ENCODE peak calls at places on chromosome 13, in seven cellular contexts. D, X, H, K, Z, R and L are unnamed samples.

GRCh38 chr13:61900033-61900432 is 484.4 kb upstream of the PCDH20 start:
- DNase-seq in D (no peak), X (no peak), H (no peak), K (no peak), Z (no peak), R (no peak), L (no peak)

GRCh38 chr13:40490086-40490723 is 176.2 kb downstream of the FOXO1 start:
- DNase-seq in D (no peak), X (no peak), H (no peak), K (no peak), Z (no peak), R (peak), L (no peak)

GRCh38 chr13:28438598-28439334 is 56.2 kb downstream of the FLT1 start:
- DNase-seq in D (peak), X (no peak), H (no peak), K (no peak), Z (no peak), R (no peak), L (no peak)

GRCh38 chr13:113121928-113122420 is 625 bp upstream of the F10 start:
- DNase-seq in D (peak), X (peak), H (peak), K (no peak), Z (no peak), R (no peak), L (no peak)

GRCh38 chr13:40665061-40665753 is 1.2 kb downstream of the FOXO1 start:
- DNase-seq in D (no peak), X (no peak), H (no peak), K (no peak), Z (peak), R (peak), L (peak)

GRCh38 chr13:20426766-20427448 is 98.8 kb downstream of the CRYL1 start:
- DNase-seq in D (no peak), X (no peak), H (no peak), K (no peak), Z (peak), R (no peak), L (no peak)

GRCh38 chr13:106981050-106981449 is 413.1 kb upstream of the ARGLU1 start:
- DNase-seq in D (no peak), X (no peak), H (no peak), K (no peak), Z (no peak), R (no peak), L (no peak)

GRCh38 chr13:42377640-42378382 is 105.9 kb downstream of the AKAP11 start:
- DNase-seq in D (no peak), X (no peak), H (no peak), K (no peak), Z (no peak), R (peak), L (no peak)

GRCh38 chr13:98837896-98838295 is 85.4 kb upstream of the SLC15A1 start:
- DNase-seq in D (no peak), X (no peak), H (no peak), K (no peak), Z (no peak), R (no peak), L (no peak)

GRCh38 chr13:107743523-107743922 is 471.8 kb downstream of the LIG4 start:
- DNase-seq in D (no peak), X (no peak), H (no peak), K (no peak), Z (no peak), R (no peak), L (no peak)

GRCh38 chr13:80048802-80049201 is 292.1 kb downstream of the SPRY2 start:
- DNase-seq in D (peak), X (peak), H (peak), K (peak), Z (peak), R (peak), L (peak)

GRCh38 chr13:24851546-24851945 is 87.6 kb downstream of the RNF17 start:
- DNase-seq in D (no peak), X (no peak), H (no peak), K (no peak), Z (peak), R (no peak), L (no peak)

GRCh38 chr13:30859326-30859725 is 46.7 kb upstream of the MEDAG start:
- DNase-seq in D (no peak), X (no peak), H (no peak), K (no peak), Z (no peak), R (no peak), L (no peak)

GRCh38 chr13:77519808-77520207 is 15.7 kb upstream of the SCEL start:
- DNase-seq in D (no peak), X (no peak), H (no peak), K (peak), Z (peak), R (no peak), L (no peak)

GRCh38 chr13:24617394-24618218 is 62.6 kb upstream of the ATP12A start:
- DNase-seq in D (no peak), X (no peak), H (no peak), K (no peak), Z (no peak), R (no peak), L (no peak)